ENCODE peak calls at places on chromosome 12, in five cellular contexts. One of them, this sample, is unnamed. For H3K9me3, the result is how much of the 10 kb centered on the place peaks cover.

GRCh38 chr12:64577046-64577445 is 33.2 kb upstream of the RASSF3 start:
- DNase-seq in testis: no peak
- DNase-seq in IMR-90: no peak
- DNase-seq in neural progenitor cell: no peak
- DNase-seq in H9: no peak
- DNase-seq in this sample: peak

GRCh38 chr12:2168808-2169207 is 116.0 kb downstream of the CACNA1C start:
- DNase-seq in testis: no peak
- DNase-seq in IMR-90: peak
- DNase-seq in neural progenitor cell: no peak
- DNase-seq in H9: no peak
- DNase-seq in this sample: no peak

GRCh38 chr12:47361389-47362031 is 281.8 kb upstream of the AMIGO2 start:
- DNase-seq in testis: peak
- DNase-seq in IMR-90: no peak
- DNase-seq in neural progenitor cell: no peak
- DNase-seq in H9: peak
- DNase-seq in this sample: no peak

GRCh38 chr12:108666326-108666995 is 32.8 kb upstream of the SELPLG start:
- DNase-seq in testis: no peak
- DNase-seq in IMR-90: peak
- DNase-seq in neural progenitor cell: no peak
- DNase-seq in H9: no peak
- DNase-seq in this sample: no peak

GRCh38 chr12:131077931-131078391 is 124.3 kb downstream of the ADGRD1 start:
- DNase-seq in testis: peak
- DNase-seq in IMR-90: no peak
- DNase-seq in neural progenitor cell: no peak
- DNase-seq in H9: peak
- DNase-seq in this sample: no peak

GRCh38 chr12:113119980-113120669 is 15.4 kb downstream of the RASAL1 start:
- DNase-seq in testis: no peak
- DNase-seq in IMR-90: no peak
- DNase-seq in neural progenitor cell: peak
- DNase-seq in H9: no peak
- DNase-seq in this sample: no peak

GRCh38 chr12:25670076-25671055 is 117.3 kb upstream of the LMNTD1 start:
- DNase-seq in testis: no peak
- DNase-seq in IMR-90: peak
- DNase-seq in neural progenitor cell: no peak
- DNase-seq in H9: no peak
- DNase-seq in this sample: no peak

GRCh38 chr12:86837246-86837645 is 581.1 kb upstream of the MGAT4C start:
- DNase-seq in testis: no peak
- DNase-seq in IMR-90: no peak
- DNase-seq in neural progenitor cell: peak
- DNase-seq in H9: no peak
- DNase-seq in this sample: no peak

GRCh38 chr12:121060149-121061001 is 21.3 kb upstream of the OASL start:
- DNase-seq in testis: peak
- DNase-seq in IMR-90: peak
- DNase-seq in neural progenitor cell: peak
- DNase-seq in H9: peak
- DNase-seq in this sample: peak

GRCh38 chr12:57832966-57833365 is 13.6 kb downstream of the CTDSP2 start:
- DNase-seq in testis: no peak
- DNase-seq in IMR-90: no peak
- DNase-seq in neural progenitor cell: peak
- DNase-seq in H9: no peak
- DNase-seq in this sample: peak
- TF ChIP-seq CTCF in testis: no peak
- TF ChIP-seq CTCF in IMR-90: no peak
- TF ChIP-seq CTCF in neural progenitor cell: no peak
- TF ChIP-seq CTCF in H9: no peak
- TF ChIP-seq CTCF in this sample: no peak

GRCh38 chr12:133190176-133190575 is 8.9 kb downstream of the ZNF268 start:
- DNase-seq in testis: no peak
- DNase-seq in IMR-90: no peak
- DNase-seq in neural progenitor cell: no peak
- DNase-seq in H9: no peak
- DNase-seq in this sample: no peak
- H3K9me3 ChIP-seq in testis: under half
- H3K9me3 ChIP-seq in IMR-90: half or more
- H3K9me3 ChIP-seq in neural progenitor cell: under half
- H3K9me3 ChIP-seq in H9: half or more
- H3K9me3 ChIP-seq in this sample: under half

DNA sequence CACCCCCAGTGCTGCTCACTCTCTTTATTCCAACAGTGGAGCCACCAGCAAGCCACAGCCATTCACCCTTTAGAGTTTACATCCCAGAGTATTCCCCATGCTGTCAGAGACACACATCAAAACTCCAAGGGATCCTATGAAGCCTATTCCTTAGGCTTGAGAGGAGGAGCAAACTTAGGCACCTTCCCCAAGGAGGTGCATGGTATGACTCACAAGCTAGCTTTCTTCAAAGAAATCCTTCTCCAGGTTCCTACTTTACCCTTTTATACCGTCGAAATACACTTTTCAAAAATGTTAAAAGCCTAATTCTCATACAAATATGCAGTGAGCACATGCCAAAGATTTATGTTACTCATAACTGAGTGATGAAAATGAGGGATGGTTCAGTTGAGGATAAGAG is 175.4 kb downstream of the ETNK1 start:
- DNase-seq in testis: no peak
- DNase-seq in IMR-90: no peak
- DNase-seq in neural progenitor cell: no peak
- DNase-seq in H9: no peak
- DNase-seq in this sample: no peak
- TF ChIP-seq CTCF in testis: no peak
- TF ChIP-seq CTCF in IMR-90: no peak
- TF ChIP-seq CTCF in neural progenitor cell: no peak
- TF ChIP-seq CTCF in H9: no peak
- TF ChIP-seq CTCF in this sample: no peak

GRCh38 chr12:38102197-38102596 is 214.4 kb upstream of the ALG10B start:
- DNase-seq in testis: no peak
- DNase-seq in IMR-90: no peak
- DNase-seq in neural progenitor cell: no peak
- DNase-seq in H9: no peak
- DNase-seq in this sample: no peak
- H3K9me3 ChIP-seq in testis: under half
- H3K9me3 ChIP-seq in IMR-90: under half
- H3K9me3 ChIP-seq in neural progenitor cell: under half
- H3K9me3 ChIP-seq in H9: half or more
- H3K9me3 ChIP-seq in this sample: under half

DNA sequence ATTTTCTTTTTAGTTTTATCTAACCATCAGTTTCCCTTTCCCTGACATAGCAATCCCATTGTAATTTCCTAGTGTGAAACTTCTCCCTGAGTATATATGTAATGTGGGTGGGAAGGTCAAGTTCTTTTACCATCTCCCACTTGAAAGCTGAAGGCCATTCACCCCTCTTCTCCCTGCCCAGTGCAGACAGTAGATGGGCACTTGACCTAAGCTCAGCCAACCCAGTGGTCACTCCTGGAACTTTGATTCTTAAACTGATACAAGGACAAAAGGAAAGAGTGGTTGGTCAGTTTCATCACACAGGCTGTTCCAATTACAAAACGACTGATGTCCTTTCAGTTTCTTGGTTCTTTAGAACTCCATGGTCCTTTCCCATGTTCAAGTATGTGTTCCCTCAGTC is 8.4 kb upstream of the APOLD1 start:
- DNase-seq in testis: no peak
- DNase-seq in IMR-90: no peak
- DNase-seq in neural progenitor cell: no peak
- DNase-seq in H9: no peak
- DNase-seq in this sample: no peak
- TF ChIP-seq CTCF in testis: no peak
- TF ChIP-seq CTCF in IMR-90: no peak
- TF ChIP-seq CTCF in neural progenitor cell: no peak
- TF ChIP-seq CTCF in H9: no peak
- TF ChIP-seq CTCF in this sample: no peak

DNA sequence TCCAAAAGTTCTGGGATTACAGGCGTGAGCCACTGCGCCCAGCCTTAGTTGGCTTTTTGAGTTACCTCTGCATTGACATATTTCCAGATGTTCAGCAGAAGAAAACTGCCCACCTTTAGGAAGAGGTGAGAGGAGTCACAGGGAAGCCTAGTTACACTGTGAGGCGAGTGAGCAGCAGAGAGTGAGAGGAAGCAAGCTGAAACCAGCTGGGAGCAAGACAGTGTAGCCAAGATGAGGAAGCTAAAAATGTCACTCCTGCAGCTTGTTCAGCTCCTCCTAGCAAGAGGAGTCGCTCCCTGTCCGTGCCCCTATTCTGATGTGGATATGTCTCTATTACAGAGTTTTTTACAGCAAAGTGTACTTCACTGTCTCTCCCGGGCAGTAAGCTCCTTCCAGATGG is 127.6 kb downstream of the GXYLT1 start:
- DNase-seq in testis: no peak
- DNase-seq in IMR-90: no peak
- DNase-seq in neural progenitor cell: no peak
- DNase-seq in H9: no peak
- DNase-seq in this sample: no peak
- H3K9me3 ChIP-seq in testis: under half
- H3K9me3 ChIP-seq in IMR-90: under half
- H3K9me3 ChIP-seq in neural progenitor cell: under half
- H3K9me3 ChIP-seq in H9: under half
- H3K9me3 ChIP-seq in this sample: under half

This sample was measured in cardiac muscle cell.